ENCODE peak calls at places on chromosomes 12 and 14, in six cellular contexts. R is stimulated activated CD4-positive, alpha-beta T cell treated with anti-CD3 and anti-CD28 coated beads, Interleukin-12 subunit alpha, Interleukin-12 subunit beta, amount 100 ng/mL, for 48 hours; Q is HEK293T; T is tibial artery; O is 8988T; C is transverse colon. F is an unnamed sample.

GRCh38 chr14:53528114-53528513 is 375.0 kb upstream of the DDHD1 start:
- DNase-seq in R (no peak), Q (no peak), T (no peak), O (no peak), C (no peak), F (no peak)

GRCh38 chr12:53869500-53869899 is 69.1 kb upstream of the HOXC13 start:
- DNase-seq in R (no peak), Q (no peak), T (no peak), O (no peak), C (no peak), F (no peak)

GRCh38 chr14:31971612-31972011 is 105.5 kb upstream of the ARHGAP5 start:
- DNase-seq in R (no peak), Q (no peak), T (no peak), O (no peak), C (no peak), F (no peak)

GRCh38 chr12:15806826-15807225 is 17.6 kb upstream of the EPS8 start:
- DNase-seq in R (no peak), Q (no peak), T (no peak), O (no peak), C (no peak), F (no peak)

GRCh38 chr12:65539062-65539461 is 260.6 kb downstream of the MSRB3 start:
- DNase-seq in R (no peak), Q (no peak), T (no peak), O (no peak), C (no peak), F (no peak)

GRCh38 chr12:31362759-31363415 is 36.9 kb upstream of the SINHCAF start:
- DNase-seq in R (peak; percentile 12), Q (no peak), T (no peak), O (no peak), C (peak; percentile 65), F (peak; percentile 80)

GRCh38 chr14:105207996-105208737 is 27.1 kb upstream of the NUDT14 start:
- DNase-seq in R (no peak), Q (no peak), T (no peak), O (no peak), C (no peak), F (no peak)

GRCh38 chr14:50974118-50974517 is 29.8 kb upstream of the PYGL start:
- DNase-seq in R (no peak), Q (no peak), T (no peak), O (no peak), C (no peak), F (no peak)

GRCh38 chr14:101357559-101358319 is 203.6 kb upstream of the DIO3 start:
- DNase-seq in R (no peak), Q (no peak), T (no peak), O (no peak), C (no peak), F (no peak)

GRCh38 chr12:131912526-131913274 is 16.4 kb upstream of the PUS1 start:
- DNase-seq in R (no peak), Q (no peak), T (peak; percentile 88), O (peak; percentile 97), C (peak; percentile 42), F (no peak)

GRCh38 chr14:23321572-23322547 is 603 bp downstream of the PABPN1 start:
- DNase-seq in R (peak; percentile 67), Q (peak; percentile 34), T (peak; percentile 43), O (no peak), C (peak; percentile 58), F (peak; percentile 57)

GRCh38 chr12:85281947-85282312 is 1.9 kb downstream of the ALX1 start:
- DNase-seq in R (no peak), Q (no peak), T (no peak), O (no peak), C (no peak), F (no peak)

F was measured in HAP-1.